ENCODE peak calls at places on chromosomes 5 and 9, in nine cellular contexts. M is endothelial cell of umbilical vein; I is transverse colon; D is iPS DF 6.9; E is CD8-positive, alpha-beta T cell; U is right lobe of liver; V is SK-N-SH; R is kidney; H is fibroblast of lung. C is an unnamed sample. For H3K9me3 and H3K36me3, the result is how much of the 10 kb centered on the place peaks cover.

GRCh38 chr9:91071185-91071990 is 269.8 kb downstream of the SYK start:
- DNase-seq in M (peak), I (no peak), D (no peak), E (no peak), U (no peak), V (no peak), R (no peak), H (peak), C (no peak)

GRCh38 chr9:20352531-20352930 is 269.8 kb downstream of the MLLT3 start:
- DNase-seq in M (no peak), I (no peak), D (no peak), E (no peak), U (no peak), V (no peak), R (no peak), H (no peak), C (no peak)

GRCh38 chr9:25677301-25678146 is 720 bp downstream of the TUSC1 start:
- DNase-seq in M (peak), I (peak), D (peak), E (no peak), U (peak), V (peak), R (peak), H (peak), C (no peak)

GRCh38 chr9:12989669-12990068 is 214.8 kb downstream of the LURAP1L start:
- DNase-seq in M (no peak), I (no peak), D (no peak), E (no peak), U (no peak), V (no peak), R (no peak), H (no peak), C (no peak)

GRCh38 chr9:83340451-83340850 is 197.8 kb downstream of the FRMD3 start:
- DNase-seq in M (no peak), I (no peak), D (no peak), E (no peak), U (no peak), V (no peak), R (no peak), H (no peak), C (no peak)

GRCh38 chr9:107153336-107153735 is 129.7 kb upstream of the RAD23B start:
- DNase-seq in M (no peak), I (no peak), D (no peak), E (no peak), U (no peak), V (no peak), R (no peak), H (peak), C (no peak)

GRCh38 chr5:67234671-67235176 is 38.1 kb upstream of the CD180 start:
- DNase-seq in M (peak), I (no peak), D (no peak), E (no peak), U (peak), V (no peak), R (peak), H (peak), C (no peak)

GRCh38 chr9:22244141-22245011 is 202.2 kb upstream of the DMRTA1 start:
- DNase-seq in M (peak), I (peak), D (no peak), E (no peak), U (no peak), V (no peak), R (no peak), H (peak), C (peak)

GRCh38 chr5:24817966-24818365 is 173.2 kb upstream of the CDH10 start:
- DNase-seq in M (no peak), I (no peak), D (no peak), E (no peak), U (no peak), V (no peak), R (no peak), H (no peak), C (no peak)

GRCh38 chr5:141434006-141434405 is 3.7 kb downstream of the PCDHGA12 start:
- DNase-seq in M (no peak), I (no peak), D (no peak), E (no peak), U (no peak), V (no peak), R (no peak), H (peak), C (no peak)

GRCh38 chr5:141427783-141428426 is 2.4 kb upstream of the PCDHGA12 start:
- DNase-seq in M (no peak), I (no peak), D (no peak), E (no peak), U (no peak), V (no peak), R (no peak), H (no peak), C (no peak)

GRCh38 chr5:141431286-141431685 is 979 bp downstream of the PCDHGA12 start:
- DNase-seq in M (peak), I (no peak), D (no peak), E (no peak), U (no peak), V (no peak), R (no peak), H (peak), C (no peak)

DNA sequence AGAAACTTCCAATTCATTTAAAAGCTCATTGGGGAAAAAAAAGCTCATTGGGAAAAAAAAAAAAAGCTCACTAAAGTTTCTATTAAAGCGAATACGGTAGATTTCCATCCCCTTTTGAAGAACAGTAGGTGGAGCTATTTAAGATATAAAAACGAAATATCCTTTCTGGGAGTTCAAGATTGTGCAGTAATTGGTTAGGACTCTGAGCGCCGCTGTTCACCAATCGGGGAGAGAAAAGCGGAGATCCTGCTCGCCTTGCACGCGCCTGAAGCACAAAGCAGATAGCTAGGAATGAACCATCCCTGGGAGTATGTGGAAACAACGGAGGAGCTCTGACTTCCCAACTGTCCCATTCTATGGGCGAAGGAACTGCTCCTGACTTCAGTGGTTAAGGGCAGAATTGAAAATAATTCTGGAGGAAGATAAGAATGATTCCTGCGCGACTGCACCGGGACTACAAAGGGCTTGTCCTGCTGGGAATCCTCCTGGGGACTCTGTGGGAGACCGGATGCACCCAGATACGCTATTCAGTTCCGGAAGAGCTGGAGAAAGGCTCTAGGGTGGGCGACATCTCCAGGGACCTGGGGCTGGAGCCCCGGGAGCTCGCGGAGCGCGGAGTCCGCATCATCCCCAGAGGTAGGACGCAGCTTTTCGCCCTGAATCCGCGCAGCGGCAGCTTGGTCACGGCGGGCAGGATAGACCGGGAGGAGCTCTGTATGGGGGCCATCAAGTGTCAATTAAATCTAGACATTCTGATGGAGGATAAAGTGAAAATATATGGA is at the start of gene PCDHGA12:
- DNase-seq in M (peak), I (no peak), D (no peak), E (no peak), U (no peak), V (no peak), R (no peak), H (peak), C (peak)
- H3K9me3 ChIP-seq in M (under half), I (half or more), D (under half), E (under half), U (under half), V (under half), R (under half), H (under half), C (under half)

GRCh38 chr9:6502399-6502798 is 89.4 kb downstream of the UHRF2 start:
- DNase-seq in M (no peak), I (no peak), D (no peak), E (no peak), U (no peak), V (no peak), R (no peak), H (no peak), C (no peak)

GRCh38 chr9:6501526-6502210 is 88.7 kb downstream of the UHRF2 start:
- DNase-seq in M (no peak), I (no peak), D (no peak), E (no peak), U (no peak), V (no peak), R (no peak), H (no peak), C (no peak)

GRCh38 chr9:6512085-6512657 is 99.2 kb downstream of the UHRF2 start:
- DNase-seq in M (no peak), I (no peak), D (no peak), E (no peak), U (no peak), V (no peak), R (no peak), H (no peak), C (no peak)

GRCh38 chr9:6506571-6506970 is 93.6 kb downstream of the UHRF2 start:
- DNase-seq in M (no peak), I (no peak), D (no peak), E (no peak), U (no peak), V (no peak), R (no peak), H (no peak), C (no peak)
- H3K36me3 ChIP-seq in M (under half), I (under half), D (under half), E (under half), U (under half), V (under half), R (under half), H (under half), C (half or more)

GRCh38 chr5:166257656-166258055 is 2033.8 kb upstream of the WWC1 start:
- DNase-seq in M (no peak), I (no peak), D (no peak), E (no peak), U (no peak), V (no peak), R (no peak), H (no peak), C (no peak)

DNA sequence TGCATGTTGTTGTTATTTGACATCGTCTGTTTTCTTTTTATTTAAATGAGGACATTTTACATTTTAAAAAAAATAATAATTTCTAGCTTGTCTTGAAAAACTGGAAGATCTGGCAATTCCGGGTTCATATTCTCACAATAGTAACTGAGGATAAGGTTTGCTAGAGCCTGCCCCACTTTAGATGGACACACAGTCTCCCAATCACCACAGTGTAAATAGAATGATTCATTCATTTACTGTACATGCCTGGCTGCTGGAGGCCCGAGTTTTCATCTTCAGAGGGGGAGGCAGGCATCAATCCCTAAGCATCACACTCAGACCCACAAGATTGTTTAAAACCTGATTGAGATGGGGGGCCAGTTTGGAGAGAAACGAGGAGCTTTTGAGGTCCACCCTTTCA is 2039.7 kb upstream of the WWC1 start:
- DNase-seq in M (no peak), I (no peak), D (no peak), E (no peak), U (no peak), V (no peak), R (no peak), H (no peak), C (no peak)
- H3K9me3 ChIP-seq in M (under half), I (under half), D (under half), E (under half), U (under half), V (under half), R (under half), H (under half), C (under half)

DNA sequence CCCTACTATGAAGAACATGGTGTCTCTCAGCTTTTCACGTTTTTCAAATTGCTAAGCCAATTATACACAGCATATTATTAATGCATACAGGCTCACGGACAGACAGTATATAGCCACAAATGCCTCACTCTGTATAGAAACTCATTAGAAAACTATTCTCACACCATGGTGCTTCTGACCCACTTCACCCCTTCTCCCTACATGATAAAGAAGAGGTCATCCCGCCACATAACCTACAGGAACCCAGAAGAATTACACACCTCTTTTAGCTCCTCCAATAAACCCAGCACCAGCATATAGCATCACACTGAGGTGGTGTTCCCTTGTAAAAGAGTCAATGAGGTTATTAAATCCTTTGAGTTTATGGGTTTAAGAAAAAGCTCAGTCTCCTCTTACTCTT is 5.6 kb downstream of the TLE1 start:
- DNase-seq in M (no peak), I (no peak), D (no peak), E (no peak), U (no peak), V (no peak), R (no peak), H (no peak), C (no peak)
- H3K36me3 ChIP-seq in M (under half), I (under half), D (under half), E (under half), U (under half), V (under half), R (under half), H (under half), C (under half)

GRCh38 chr5:141260458-141261237 is 15.5 kb downstream of the PCDHB15 start:
- DNase-seq in M (peak), I (no peak), D (no peak), E (no peak), U (no peak), V (no peak), R (no peak), H (peak), C (no peak)
- H3K9me3 ChIP-seq in M (under half), I (half or more), D (under half), E (under half), U (half or more), V (half or more), R (under half), H (under half), C (half or more)

DNA sequence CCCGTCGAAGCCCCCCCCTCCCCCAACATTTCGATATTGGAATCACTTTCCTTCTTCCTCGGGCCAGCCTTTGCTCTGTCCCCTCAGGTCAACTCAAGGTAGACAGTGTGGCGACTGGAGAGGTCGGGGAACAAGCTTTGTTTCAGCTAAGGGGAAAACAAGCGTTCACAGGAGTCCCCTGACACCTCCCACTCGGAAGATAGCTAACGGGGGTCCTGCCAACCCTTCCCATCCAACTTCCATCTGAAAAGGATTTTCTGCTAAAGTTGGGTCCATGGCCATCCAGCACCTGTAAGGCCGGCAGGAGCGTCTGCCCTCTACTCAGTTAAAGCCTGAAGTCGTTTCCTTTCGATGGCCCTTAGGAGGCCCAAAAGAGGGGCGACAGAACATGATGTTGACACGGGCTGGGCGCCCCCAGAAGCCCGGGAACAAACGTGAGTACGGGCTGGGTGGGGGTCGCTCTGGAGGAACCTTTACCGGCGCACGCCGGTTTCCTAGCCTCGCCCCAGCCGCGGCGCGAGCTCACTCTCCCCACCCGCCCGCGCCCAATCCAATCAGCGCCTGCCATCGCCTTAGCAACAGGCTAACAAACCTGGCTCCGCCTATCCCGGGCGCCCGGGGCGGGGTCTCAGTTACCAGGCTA is 2.5 kb downstream of the ARRDC3 start:
- DNase-seq in M (peak), I (peak), D (peak), E (peak), U (peak), V (peak), R (peak), H (peak), C (peak)
- H3K36me3 ChIP-seq in M (under half), I (under half), D (under half), E (under half), U (under half), V (under half), R (under half), H (under half), C (under half)